ENCODE peak calls at places on chromosomes 3 and 15, in nine cellular contexts. One of them, this sample, is unnamed.

GRCh38 chr15:67543348-67543718 is 830 bp downstream of the MAP2K5 start:
- DNase-seq in adrenal gland: peak
- DNase-seq in Peyer's patch: peak
- DNase-seq in heart left ventricle: peak
- DNase-seq in K562: peak
- DNase-seq in A549: peak
- DNase-seq in stomach: no peak
- DNase-seq in breast epithelium: no peak
- DNase-seq in HCT116: no peak
- DNase-seq in this sample: no peak

GRCh38 chr3:127496256-127496655 is 94.3 kb downstream of the TPRA1 start:
- DNase-seq in breast epithelium: no peak
- DNase-seq in HCT116: no peak
- DNase-seq in Peyer's patch: no peak
- DNase-seq in K562: no peak
- DNase-seq in stomach: no peak
- DNase-seq in heart left ventricle: no peak
- DNase-seq in adrenal gland: no peak
- DNase-seq in A549: no peak
- DNase-seq in this sample: no peak

GRCh38 chr15:42549052-42549491 is 434 bp downstream of the HAUS2 start:
- DNase-seq in Peyer's patch: no peak
- DNase-seq in HCT116: no peak
- DNase-seq in adrenal gland: no peak
- DNase-seq in A549: peak
- DNase-seq in K562: peak
- DNase-seq in stomach: no peak
- DNase-seq in breast epithelium: no peak
- DNase-seq in heart left ventricle: no peak
- DNase-seq in this sample: peak

GRCh38 chr3:142211034-142211433 is 14.4 kb downstream of the GK5 start:
- DNase-seq in Peyer's patch: no peak
- DNase-seq in breast epithelium: no peak
- DNase-seq in HCT116: no peak
- DNase-seq in adrenal gland: peak
- DNase-seq in heart left ventricle: no peak
- DNase-seq in K562: no peak
- DNase-seq in stomach: no peak
- DNase-seq in A549: peak
- DNase-seq in this sample: no peak

GRCh38 chr15:40336129-40337122 is 4.3 kb downstream of the CCDC9B start:
- DNase-seq in adrenal gland: no peak
- DNase-seq in A549: no peak
- DNase-seq in K562: peak
- DNase-seq in Peyer's patch: no peak
- DNase-seq in HCT116: no peak
- DNase-seq in stomach: no peak
- DNase-seq in heart left ventricle: no peak
- DNase-seq in breast epithelium: no peak
- DNase-seq in this sample: no peak

GRCh38 chr3:15755181-15755580 is 42.6 kb downstream of the ANKRD28 start:
- DNase-seq in A549: no peak
- DNase-seq in Peyer's patch: no peak
- DNase-seq in heart left ventricle: no peak
- DNase-seq in adrenal gland: no peak
- DNase-seq in HCT116: no peak
- DNase-seq in stomach: no peak
- DNase-seq in breast epithelium: no peak
- DNase-seq in K562: no peak
- DNase-seq in this sample: no peak

GRCh38 chr3:13654330-13655073 is 105.6 kb downstream of the FBLN2 start:
- DNase-seq in HCT116: no peak
- DNase-seq in breast epithelium: no peak
- DNase-seq in A549: no peak
- DNase-seq in Peyer's patch: no peak
- DNase-seq in heart left ventricle: no peak
- DNase-seq in K562: no peak
- DNase-seq in adrenal gland: no peak
- DNase-seq in stomach: no peak
- DNase-seq in this sample: no peak

GRCh38 chr3:107850681-107851080 is 240.2 kb downstream of the CD47 start:
- DNase-seq in HCT116: no peak
- DNase-seq in A549: peak
- DNase-seq in adrenal gland: no peak
- DNase-seq in K562: no peak
- DNase-seq in Peyer's patch: no peak
- DNase-seq in heart left ventricle: no peak
- DNase-seq in breast epithelium: no peak
- DNase-seq in stomach: no peak
- DNase-seq in this sample: no peak

GRCh38 chr3:177523991-177524438 is 326.7 kb upstream of the TBL1XR1 start:
- DNase-seq in HCT116: no peak
- DNase-seq in A549: peak
- DNase-seq in heart left ventricle: no peak
- DNase-seq in adrenal gland: no peak
- DNase-seq in breast epithelium: no peak
- DNase-seq in K562: no peak
- DNase-seq in Peyer's patch: no peak
- DNase-seq in stomach: no peak
- DNase-seq in this sample: no peak

GRCh38 chr15:83304861-83305661 is 20.6 kb upstream of the BNC1 start:
- DNase-seq in Peyer's patch: no peak
- DNase-seq in K562: no peak
- DNase-seq in adrenal gland: no peak
- DNase-seq in HCT116: no peak
- DNase-seq in A549: no peak
- DNase-seq in stomach: no peak
- DNase-seq in breast epithelium: no peak
- DNase-seq in heart left ventricle: no peak
- DNase-seq in this sample: no peak

GRCh38 chr3:159765860-159766294 is 222.8 kb upstream of the IL12A start:
- DNase-seq in adrenal gland: no peak
- DNase-seq in HCT116: no peak
- DNase-seq in Peyer's patch: no peak
- DNase-seq in stomach: no peak
- DNase-seq in breast epithelium: no peak
- DNase-seq in K562: no peak
- DNase-seq in A549: no peak
- DNase-seq in heart left ventricle: peak
- DNase-seq in this sample: no peak

DNA sequence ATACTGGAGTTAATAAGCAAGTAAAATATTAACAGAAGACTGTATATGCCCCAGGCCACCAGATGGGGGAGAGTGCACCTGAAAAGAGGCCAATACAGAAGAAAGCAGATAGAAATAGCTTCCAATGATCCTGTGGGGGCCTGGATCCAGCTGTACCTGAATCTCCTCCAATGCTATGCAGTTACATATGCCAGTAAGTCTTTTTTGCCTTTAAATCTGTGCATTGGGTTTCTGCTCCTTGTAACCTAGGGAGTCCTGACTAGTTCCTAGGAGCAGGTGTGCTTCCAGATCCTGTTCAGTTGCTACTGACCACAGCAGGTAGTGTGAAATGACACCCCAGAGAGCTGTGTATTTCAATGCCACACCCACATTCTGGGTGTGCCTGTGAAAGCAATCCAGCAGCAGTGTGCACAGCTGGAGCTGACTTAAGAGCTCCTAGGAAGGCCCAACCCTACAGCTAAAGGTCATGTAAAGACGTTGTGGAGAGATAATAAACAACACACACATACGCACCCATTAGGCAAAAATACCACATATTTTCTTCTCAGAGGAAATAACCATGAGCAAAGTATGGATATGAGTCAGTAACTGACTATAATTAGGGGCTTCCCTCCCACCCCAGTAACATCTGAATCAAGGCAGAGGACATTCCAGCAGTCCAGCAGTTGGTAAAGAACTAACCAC is 62.2 kb upstream of the AKAP13 start:
- DNase-seq in breast epithelium: no peak
- DNase-seq in stomach: peak
- DNase-seq in K562: no peak
- DNase-seq in A549: peak
- DNase-seq in heart left ventricle: no peak
- DNase-seq in Peyer's patch: peak
- DNase-seq in HCT116: peak
- DNase-seq in adrenal gland: no peak
- DNase-seq in this sample: no peak
- TF ChIP-seq CTCF in breast epithelium: no peak
- TF ChIP-seq CTCF in stomach: no peak
- TF ChIP-seq CTCF in K562: no peak
- TF ChIP-seq CTCF in A549: no peak
- TF ChIP-seq CTCF in heart left ventricle: no peak
- TF ChIP-seq CTCF in Peyer's patch: no peak
- TF ChIP-seq CTCF in HCT116: peak
- TF ChIP-seq CTCF in adrenal gland: no peak
- TF ChIP-seq CTCF in this sample: no peak

DNA sequence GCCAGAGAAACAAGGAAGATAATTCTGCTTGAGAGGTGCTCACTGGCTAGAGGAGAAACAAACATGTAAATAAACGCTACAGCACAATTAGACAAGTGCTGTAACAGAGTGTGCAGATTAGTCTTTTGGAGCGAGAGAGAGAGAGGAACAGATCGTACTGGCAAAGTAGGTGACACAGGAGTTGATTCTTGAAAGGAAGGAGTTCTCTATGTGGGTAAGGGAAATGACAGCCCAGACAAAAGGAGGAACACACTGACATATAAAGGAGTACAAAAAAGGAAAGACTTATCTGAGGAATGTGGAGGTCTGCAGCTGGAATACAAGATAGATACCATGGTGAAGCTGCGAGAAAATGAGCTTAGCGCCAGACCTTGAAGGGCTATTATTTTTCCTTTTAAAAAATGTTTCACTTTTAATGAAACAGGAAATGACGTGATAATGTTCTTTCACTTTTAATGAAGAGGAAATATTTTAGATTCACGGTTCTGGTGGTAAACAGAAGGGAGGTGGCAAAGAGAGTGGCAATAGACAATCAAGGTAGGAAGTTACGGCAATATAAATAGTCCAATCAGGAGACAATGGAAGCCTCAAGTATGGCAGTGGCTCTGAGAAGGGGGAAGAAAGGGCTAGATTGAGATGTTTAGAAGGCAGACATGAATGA is 202.9 kb downstream of the VPS13C start:
- DNase-seq in A549: no peak
- DNase-seq in adrenal gland: no peak
- DNase-seq in K562: no peak
- DNase-seq in breast epithelium: no peak
- DNase-seq in Peyer's patch: no peak
- DNase-seq in heart left ventricle: no peak
- DNase-seq in HCT116: no peak
- DNase-seq in stomach: no peak
- DNase-seq in this sample: no peak
- H3K27ac ChIP-seq in A549: no peak
- H3K27ac ChIP-seq in adrenal gland: peak
- H3K27ac ChIP-seq in K562: no peak
- H3K27ac ChIP-seq in breast epithelium: no peak
- H3K27ac ChIP-seq in Peyer's patch: peak
- H3K27ac ChIP-seq in heart left ventricle: peak
- H3K27ac ChIP-seq in HCT116: no peak
- H3K27ac ChIP-seq in stomach: no peak
- H3K27ac ChIP-seq in this sample: no peak

GRCh38 chr3:146271180-146271579 is 20.3 kb upstream of the PLSCR4 start:
- DNase-seq in A549: no peak
- DNase-seq in HCT116: no peak
- DNase-seq in stomach: no peak
- DNase-seq in K562: no peak
- DNase-seq in breast epithelium: no peak
- DNase-seq in adrenal gland: no peak
- DNase-seq in heart left ventricle: no peak
- DNase-seq in Peyer's patch: no peak
- DNase-seq in this sample: no peak

GRCh38 chr3:146273721-146274407 is 23.0 kb upstream of the PLSCR4 start:
- DNase-seq in A549: no peak
- DNase-seq in Peyer's patch: no peak
- DNase-seq in breast epithelium: no peak
- DNase-seq in stomach: no peak
- DNase-seq in adrenal gland: no peak
- DNase-seq in heart left ventricle: no peak
- DNase-seq in HCT116: no peak
- DNase-seq in K562: no peak
- DNase-seq in this sample: no peak

GRCh38 chr3:146275476-146275875 is 24.6 kb upstream of the PLSCR4 start:
- DNase-seq in breast epithelium: no peak
- DNase-seq in A549: no peak
- DNase-seq in adrenal gland: no peak
- DNase-seq in Peyer's patch: no peak
- DNase-seq in heart left ventricle: no peak
- DNase-seq in K562: no peak
- DNase-seq in HCT116: no peak
- DNase-seq in stomach: no peak
- DNase-seq in this sample: no peak

GRCh38 chr3:146277953-146278631 is 27.2 kb upstream of the PLSCR4 start:
- DNase-seq in heart left ventricle: peak
- DNase-seq in adrenal gland: peak
- DNase-seq in HCT116: no peak
- DNase-seq in breast epithelium: no peak
- DNase-seq in K562: no peak
- DNase-seq in A549: peak
- DNase-seq in Peyer's patch: no peak
- DNase-seq in stomach: no peak
- DNase-seq in this sample: peak

GRCh38 chr3:146274833-146275232 is 23.9 kb upstream of the PLSCR4 start:
- DNase-seq in adrenal gland: no peak
- DNase-seq in breast epithelium: no peak
- DNase-seq in heart left ventricle: no peak
- DNase-seq in K562: no peak
- DNase-seq in stomach: no peak
- DNase-seq in Peyer's patch: no peak
- DNase-seq in A549: no peak
- DNase-seq in HCT116: no peak
- DNase-seq in this sample: no peak
- TF ChIP-seq POLR2A in adrenal gland: no peak
- TF ChIP-seq POLR2A in breast epithelium: no peak
- TF ChIP-seq POLR2A in heart left ventricle: no peak
- TF ChIP-seq POLR2A in K562: no peak
- TF ChIP-seq POLR2A in stomach: no peak
- TF ChIP-seq POLR2A in Peyer's patch: no peak
- TF ChIP-seq POLR2A in A549: no peak
- TF ChIP-seq POLR2A in HCT116: no peak
- TF ChIP-seq POLR2A in this sample: no peak

DNA sequence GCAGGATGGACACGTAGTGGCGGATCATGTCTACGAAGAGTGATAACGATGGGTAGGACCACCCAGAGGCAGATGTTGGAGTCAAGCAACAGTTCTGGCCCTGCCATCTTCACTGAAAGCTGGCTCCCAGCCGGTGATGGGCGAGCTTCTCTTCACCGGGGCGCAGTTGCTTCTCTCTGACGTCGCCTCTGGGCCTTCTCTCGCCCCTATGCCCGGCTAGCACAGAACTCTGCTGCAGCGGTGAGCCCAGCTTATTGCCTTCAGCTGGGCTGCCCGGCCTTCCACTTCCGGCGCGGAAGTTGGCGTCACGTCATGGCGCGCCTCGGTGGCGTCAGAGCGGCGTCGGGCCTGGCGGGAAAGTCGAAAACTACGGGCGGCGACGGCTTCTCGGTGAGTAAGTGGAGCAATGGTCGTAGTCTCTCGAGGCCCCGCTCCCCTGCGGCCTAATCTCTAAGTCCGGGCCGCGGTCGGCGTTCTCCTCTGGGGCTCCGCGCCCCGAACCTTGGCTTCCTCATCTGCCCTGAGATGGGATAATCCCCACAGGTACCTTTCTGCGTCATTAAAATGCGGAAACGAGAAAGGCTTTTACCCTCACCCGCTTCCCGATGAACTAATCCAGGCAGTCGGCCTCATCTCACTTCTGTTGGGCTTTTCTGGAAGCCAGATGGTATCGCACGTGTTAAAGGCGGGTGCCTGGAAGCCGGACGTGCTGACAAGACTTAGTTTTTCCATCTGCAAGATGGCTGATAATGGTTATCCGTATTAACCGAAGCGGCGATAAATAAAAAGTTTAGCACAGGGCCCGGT is at the start of gene FANCD2:
- DNase-seq in breast epithelium: peak
- DNase-seq in Peyer's patch: peak
- DNase-seq in adrenal gland: peak
- DNase-seq in stomach: peak
- DNase-seq in heart left ventricle: peak
- DNase-seq in HCT116: peak
- DNase-seq in K562: peak
- DNase-seq in A549: peak
- DNase-seq in this sample: peak
- TF ChIP-seq CTCF in breast epithelium: no peak
- TF ChIP-seq CTCF in Peyer's patch: no peak
- TF ChIP-seq CTCF in adrenal gland: no peak
- TF ChIP-seq CTCF in stomach: no peak
- TF ChIP-seq CTCF in heart left ventricle: no peak
- TF ChIP-seq CTCF in HCT116: no peak
- TF ChIP-seq CTCF in K562: no peak
- TF ChIP-seq CTCF in A549: no peak
- TF ChIP-seq CTCF in this sample: no peak